ENCODE peak calls at places on chromosome X, in nine cellular contexts. One of them, this sample, is unnamed.

GRCh38 chrX:1455948-1456280 is 3.2 kb upstream of the ASMTL start:
- DNase-seq in foreskin melanocyte: no peak
- DNase-seq in T-helper 9 cell: no peak
- DNase-seq in T-cell: no peak
- DNase-seq in NCI-H460: no peak
- DNase-seq in epithelial cell of esophagus: no peak
- DNase-seq in amniotic stem cell: no peak
- DNase-seq in cardiac fibroblast: no peak
- DNase-seq in activated CD8-positive, alpha-beta memory T cell treated with anti-CD3 and anti-CD28 coated beads, Interleukin-2, amount 50 U/mL, for 4 hours: no peak
- DNase-seq in this sample: no peak

GRCh38 chrX:11398785-11399184 is 105.6 kb downstream of the AMELX start:
- DNase-seq in foreskin melanocyte: no peak
- DNase-seq in T-helper 9 cell: no peak
- DNase-seq in T-cell: no peak
- DNase-seq in NCI-H460: no peak
- DNase-seq in epithelial cell of esophagus: no peak
- DNase-seq in amniotic stem cell: no peak
- DNase-seq in cardiac fibroblast: peak
- DNase-seq in activated CD8-positive, alpha-beta memory T cell treated with anti-CD3 and anti-CD28 coated beads, Interleukin-2, amount 50 U/mL, for 4 hours: no peak
- DNase-seq in this sample: no peak

GRCh38 chrX:154013614-154014360 is 5.9 kb downstream of the IRAK1 start:
- DNase-seq in foreskin melanocyte: no peak
- DNase-seq in T-helper 9 cell: peak
- DNase-seq in T-cell: peak
- DNase-seq in NCI-H460: peak
- DNase-seq in epithelial cell of esophagus: no peak
- DNase-seq in amniotic stem cell: no peak
- DNase-seq in cardiac fibroblast: peak
- DNase-seq in activated CD8-positive, alpha-beta memory T cell treated with anti-CD3 and anti-CD28 coated beads, Interleukin-2, amount 50 U/mL, for 4 hours: peak
- DNase-seq in this sample: peak

GRCh38 chrX:137428251-137428661 is 137.7 kb upstream of the ZIC3 start:
- DNase-seq in foreskin melanocyte: no peak
- DNase-seq in T-helper 9 cell: no peak
- DNase-seq in T-cell: no peak
- DNase-seq in NCI-H460: no peak
- DNase-seq in epithelial cell of esophagus: no peak
- DNase-seq in amniotic stem cell: no peak
- DNase-seq in cardiac fibroblast: no peak
- DNase-seq in activated CD8-positive, alpha-beta memory T cell treated with anti-CD3 and anti-CD28 coated beads, Interleukin-2, amount 50 U/mL, for 4 hours: no peak
- DNase-seq in this sample: no peak

GRCh38 chrX:117851025-117851424 is 265.6 kb downstream of the KLHL13 start:
- DNase-seq in foreskin melanocyte: no peak
- DNase-seq in T-helper 9 cell: no peak
- DNase-seq in T-cell: no peak
- DNase-seq in NCI-H460: no peak
- DNase-seq in epithelial cell of esophagus: no peak
- DNase-seq in amniotic stem cell: no peak
- DNase-seq in cardiac fibroblast: no peak
- DNase-seq in activated CD8-positive, alpha-beta memory T cell treated with anti-CD3 and anti-CD28 coated beads, Interleukin-2, amount 50 U/mL, for 4 hours: no peak
- DNase-seq in this sample: no peak

GRCh38 chrX:34341258-34341657 is 209.1 kb upstream of the FAM47A start:
- DNase-seq in foreskin melanocyte: no peak
- DNase-seq in T-helper 9 cell: no peak
- DNase-seq in T-cell: no peak
- DNase-seq in NCI-H460: no peak
- DNase-seq in epithelial cell of esophagus: peak
- DNase-seq in amniotic stem cell: no peak
- DNase-seq in cardiac fibroblast: peak
- DNase-seq in activated CD8-positive, alpha-beta memory T cell treated with anti-CD3 and anti-CD28 coated beads, Interleukin-2, amount 50 U/mL, for 4 hours: no peak
- DNase-seq in this sample: no peak

GRCh38 chrX:108313662-108314061 is 124.6 kb downstream of the COL4A6 start:
- DNase-seq in foreskin melanocyte: peak
- DNase-seq in T-helper 9 cell: no peak
- DNase-seq in T-cell: no peak
- DNase-seq in NCI-H460: peak
- DNase-seq in epithelial cell of esophagus: peak
- DNase-seq in amniotic stem cell: no peak
- DNase-seq in cardiac fibroblast: peak
- DNase-seq in activated CD8-positive, alpha-beta memory T cell treated with anti-CD3 and anti-CD28 coated beads, Interleukin-2, amount 50 U/mL, for 4 hours: no peak
- DNase-seq in this sample: no peak

GRCh38 chrX:10922158-10922557 is 189.0 kb upstream of the HCCS start:
- DNase-seq in foreskin melanocyte: peak
- DNase-seq in T-helper 9 cell: no peak
- DNase-seq in T-cell: no peak
- DNase-seq in NCI-H460: peak
- DNase-seq in epithelial cell of esophagus: peak
- DNase-seq in amniotic stem cell: peak
- DNase-seq in cardiac fibroblast: peak
- DNase-seq in activated CD8-positive, alpha-beta memory T cell treated with anti-CD3 and anti-CD28 coated beads, Interleukin-2, amount 50 U/mL, for 4 hours: no peak
- DNase-seq in this sample: no peak

GRCh38 chrX:40845331-40845911 is 110.1 kb upstream of the MED14 start:
- DNase-seq in foreskin melanocyte: no peak
- DNase-seq in T-helper 9 cell: no peak
- DNase-seq in T-cell: no peak
- DNase-seq in NCI-H460: no peak
- DNase-seq in epithelial cell of esophagus: peak
- DNase-seq in amniotic stem cell: peak
- DNase-seq in cardiac fibroblast: peak
- DNase-seq in activated CD8-positive, alpha-beta memory T cell treated with anti-CD3 and anti-CD28 coated beads, Interleukin-2, amount 50 U/mL, for 4 hours: no peak
- DNase-seq in this sample: no peak

GRCh38 chrX:65813245-65813644 is 145.8 kb downstream of the MSN start:
- DNase-seq in foreskin melanocyte: no peak
- DNase-seq in T-helper 9 cell: no peak
- DNase-seq in T-cell: no peak
- DNase-seq in NCI-H460: no peak
- DNase-seq in epithelial cell of esophagus: no peak
- DNase-seq in amniotic stem cell: no peak
- DNase-seq in cardiac fibroblast: no peak
- DNase-seq in activated CD8-positive, alpha-beta memory T cell treated with anti-CD3 and anti-CD28 coated beads, Interleukin-2, amount 50 U/mL, for 4 hours: no peak
- DNase-seq in this sample: no peak

GRCh38 chrX:110026099-110026844 is 23.4 kb downstream of the TMEM164 start:
- DNase-seq in foreskin melanocyte: no peak
- DNase-seq in T-helper 9 cell: no peak
- DNase-seq in T-cell: no peak
- DNase-seq in NCI-H460: peak
- DNase-seq in epithelial cell of esophagus: peak
- DNase-seq in amniotic stem cell: no peak
- DNase-seq in cardiac fibroblast: peak
- DNase-seq in activated CD8-positive, alpha-beta memory T cell treated with anti-CD3 and anti-CD28 coated beads, Interleukin-2, amount 50 U/mL, for 4 hours: no peak
- DNase-seq in this sample: no peak

GRCh38 chrX:38660395-38661179 is 99.2 kb downstream of the TSPAN7 start:
- DNase-seq in foreskin melanocyte: no peak
- DNase-seq in T-helper 9 cell: no peak
- DNase-seq in T-cell: no peak
- DNase-seq in NCI-H460: no peak
- DNase-seq in epithelial cell of esophagus: no peak
- DNase-seq in amniotic stem cell: no peak
- DNase-seq in cardiac fibroblast: no peak
- DNase-seq in activated CD8-positive, alpha-beta memory T cell treated with anti-CD3 and anti-CD28 coated beads, Interleukin-2, amount 50 U/mL, for 4 hours: no peak
- DNase-seq in this sample: no peak

GRCh38 chrX:23797371-23798128 is 14.6 kb downstream of the SAT1 start:
- DNase-seq in foreskin melanocyte: no peak
- DNase-seq in T-helper 9 cell: no peak
- DNase-seq in T-cell: no peak
- DNase-seq in NCI-H460: no peak
- DNase-seq in epithelial cell of esophagus: peak
- DNase-seq in amniotic stem cell: no peak
- DNase-seq in cardiac fibroblast: no peak
- DNase-seq in activated CD8-positive, alpha-beta memory T cell treated with anti-CD3 and anti-CD28 coated beads, Interleukin-2, amount 50 U/mL, for 4 hours: no peak
- DNase-seq in this sample: peak

GRCh38 chrX:17535229-17535628 is 160.2 kb downstream of the NHS start:
- DNase-seq in foreskin melanocyte: no peak
- DNase-seq in T-helper 9 cell: peak
- DNase-seq in T-cell: peak
- DNase-seq in NCI-H460: no peak
- DNase-seq in epithelial cell of esophagus: peak
- DNase-seq in amniotic stem cell: no peak
- DNase-seq in cardiac fibroblast: peak
- DNase-seq in activated CD8-positive, alpha-beta memory T cell treated with anti-CD3 and anti-CD28 coated beads, Interleukin-2, amount 50 U/mL, for 4 hours: peak
- DNase-seq in this sample: no peak

GRCh38 chrX:154375156-154375504 is 696 bp upstream of the FLNA start:
- DNase-seq in foreskin melanocyte: no peak
- DNase-seq in T-helper 9 cell: no peak
- DNase-seq in T-cell: no peak
- DNase-seq in NCI-H460: no peak
- DNase-seq in epithelial cell of esophagus: no peak
- DNase-seq in amniotic stem cell: no peak
- DNase-seq in cardiac fibroblast: no peak
- DNase-seq in activated CD8-positive, alpha-beta memory T cell treated with anti-CD3 and anti-CD28 coated beads, Interleukin-2, amount 50 U/mL, for 4 hours: no peak
- DNase-seq in this sample: no peak

GRCh38 chrX:48924270-48924669 is 5.4 kb upstream of the PIM2 start:
- DNase-seq in foreskin melanocyte: no peak
- DNase-seq in T-helper 9 cell: no peak
- DNase-seq in T-cell: no peak
- DNase-seq in NCI-H460: no peak
- DNase-seq in epithelial cell of esophagus: no peak
- DNase-seq in amniotic stem cell: no peak
- DNase-seq in cardiac fibroblast: no peak
- DNase-seq in activated CD8-positive, alpha-beta memory T cell treated with anti-CD3 and anti-CD28 coated beads, Interleukin-2, amount 50 U/mL, for 4 hours: no peak
- DNase-seq in this sample: no peak

GRCh38 chrX:53086464-53086863 is 4.3 kb downstream of the TSPYL2 start:
- DNase-seq in foreskin melanocyte: no peak
- DNase-seq in T-helper 9 cell: no peak
- DNase-seq in T-cell: no peak
- DNase-seq in NCI-H460: no peak
- DNase-seq in epithelial cell of esophagus: no peak
- DNase-seq in amniotic stem cell: no peak
- DNase-seq in cardiac fibroblast: peak
- DNase-seq in activated CD8-positive, alpha-beta memory T cell treated with anti-CD3 and anti-CD28 coated beads, Interleukin-2, amount 50 U/mL, for 4 hours: no peak
- DNase-seq in this sample: no peak

GRCh38 chrX:20056704-20057103 is 60.0 kb downstream of the MAP7D2 start:
- DNase-seq in foreskin melanocyte: no peak
- DNase-seq in T-helper 9 cell: no peak
- DNase-seq in T-cell: no peak
- DNase-seq in NCI-H460: no peak
- DNase-seq in epithelial cell of esophagus: peak
- DNase-seq in amniotic stem cell: no peak
- DNase-seq in cardiac fibroblast: no peak
- DNase-seq in activated CD8-positive, alpha-beta memory T cell treated with anti-CD3 and anti-CD28 coated beads, Interleukin-2, amount 50 U/mL, for 4 hours: no peak
- DNase-seq in this sample: no peak

GRCh38 chrX:71616672-71617529 is 1.4 kb downstream of the CXCR3 start:
- DNase-seq in foreskin melanocyte: no peak
- DNase-seq in T-helper 9 cell: no peak
- DNase-seq in T-cell: no peak
- DNase-seq in NCI-H460: no peak
- DNase-seq in epithelial cell of esophagus: no peak
- DNase-seq in amniotic stem cell: no peak
- DNase-seq in cardiac fibroblast: no peak
- DNase-seq in activated CD8-positive, alpha-beta memory T cell treated with anti-CD3 and anti-CD28 coated beads, Interleukin-2, amount 50 U/mL, for 4 hours: peak
- DNase-seq in this sample: no peak

GRCh38 chrX:44400588-44400987 is 57.1 kb upstream of the EFHC2 start:
- DNase-seq in foreskin melanocyte: peak
- DNase-seq in T-helper 9 cell: no peak
- DNase-seq in T-cell: no peak
- DNase-seq in NCI-H460: peak
- DNase-seq in epithelial cell of esophagus: peak
- DNase-seq in amniotic stem cell: peak
- DNase-seq in cardiac fibroblast: peak
- DNase-seq in activated CD8-positive, alpha-beta memory T cell treated with anti-CD3 and anti-CD28 coated beads, Interleukin-2, amount 50 U/mL, for 4 hours: no peak
- DNase-seq in this sample: no peak

GRCh38 chrX:2351321-2351720 is 149.5 kb downstream of the DHRSX start:
- DNase-seq in foreskin melanocyte: no peak
- DNase-seq in T-helper 9 cell: no peak
- DNase-seq in T-cell: no peak
- DNase-seq in NCI-H460: no peak
- DNase-seq in epithelial cell of esophagus: peak
- DNase-seq in amniotic stem cell: no peak
- DNase-seq in cardiac fibroblast: peak
- DNase-seq in activated CD8-positive, alpha-beta memory T cell treated with anti-CD3 and anti-CD28 coated beads, Interleukin-2, amount 50 U/mL, for 4 hours: no peak
- DNase-seq in this sample: no peak

GRCh38 chrX:96311366-96311765 is 373.3 kb upstream of the DIAPH2 start:
- DNase-seq in foreskin melanocyte: no peak
- DNase-seq in T-helper 9 cell: no peak
- DNase-seq in T-cell: no peak
- DNase-seq in NCI-H460: no peak
- DNase-seq in epithelial cell of esophagus: no peak
- DNase-seq in amniotic stem cell: no peak
- DNase-seq in cardiac fibroblast: no peak
- DNase-seq in activated CD8-positive, alpha-beta memory T cell treated with anti-CD3 and anti-CD28 coated beads, Interleukin-2, amount 50 U/mL, for 4 hours: no peak
- DNase-seq in this sample: no peak

GRCh38 chrX:2628751-2629315 is 62.3 kb upstream of the CD99 start:
- DNase-seq in foreskin melanocyte: no peak
- DNase-seq in T-helper 9 cell: no peak
- DNase-seq in T-cell: no peak
- DNase-seq in NCI-H460: no peak
- DNase-seq in epithelial cell of esophagus: no peak
- DNase-seq in amniotic stem cell: no peak
- DNase-seq in cardiac fibroblast: no peak
- DNase-seq in activated CD8-positive, alpha-beta memory T cell treated with anti-CD3 and anti-CD28 coated beads, Interleukin-2, amount 50 U/mL, for 4 hours: no peak
- DNase-seq in this sample: no peak

GRCh38 chrX:69128573-69128972 is 36.7 kb downstream of the PJA1 start:
- DNase-seq in foreskin melanocyte: no peak
- DNase-seq in T-helper 9 cell: no peak
- DNase-seq in T-cell: no peak
- DNase-seq in NCI-H460: no peak
- DNase-seq in epithelial cell of esophagus: no peak
- DNase-seq in amniotic stem cell: no peak
- DNase-seq in cardiac fibroblast: no peak
- DNase-seq in activated CD8-positive, alpha-beta memory T cell treated with anti-CD3 and anti-CD28 coated beads, Interleukin-2, amount 50 U/mL, for 4 hours: no peak
- DNase-seq in this sample: no peak

GRCh38 chrX:71301195-71301924 is at the start of gene ITGB1BP2:
- DNase-seq in foreskin melanocyte: no peak
- DNase-seq in T-helper 9 cell: no peak
- DNase-seq in T-cell: no peak
- DNase-seq in NCI-H460: no peak
- DNase-seq in epithelial cell of esophagus: no peak
- DNase-seq in amniotic stem cell: no peak
- DNase-seq in cardiac fibroblast: peak
- DNase-seq in activated CD8-positive, alpha-beta memory T cell treated with anti-CD3 and anti-CD28 coated beads, Interleukin-2, amount 50 U/mL, for 4 hours: no peak
- DNase-seq in this sample: no peak

GRCh38 chrX:71671043-71671829 is 3.9 kb downstream of the LOC101059915 start:
- DNase-seq in foreskin melanocyte: no peak
- DNase-seq in T-helper 9 cell: no peak
- DNase-seq in T-cell: peak
- DNase-seq in NCI-H460: no peak
- DNase-seq in epithelial cell of esophagus: peak
- DNase-seq in amniotic stem cell: no peak
- DNase-seq in cardiac fibroblast: no peak
- DNase-seq in activated CD8-positive, alpha-beta memory T cell treated with anti-CD3 and anti-CD28 coated beads, Interleukin-2, amount 50 U/mL, for 4 hours: peak
- DNase-seq in this sample: no peak

GRCh38 chrX:23331701-23332100 is 2.9 kb upstream of the PTCHD1 start:
- DNase-seq in foreskin melanocyte: no peak
- DNase-seq in T-helper 9 cell: no peak
- DNase-seq in T-cell: no peak
- DNase-seq in NCI-H460: no peak
- DNase-seq in epithelial cell of esophagus: no peak
- DNase-seq in amniotic stem cell: no peak
- DNase-seq in cardiac fibroblast: no peak
- DNase-seq in activated CD8-positive, alpha-beta memory T cell treated with anti-CD3 and anti-CD28 coated beads, Interleukin-2, amount 50 U/mL, for 4 hours: no peak
- DNase-seq in this sample: no peak